ENCODE peak calls at places on chromosome 13, in five cellular contexts. J is transverse colon; U is ELR; C is lung; B is activated CD4-positive, alpha-beta T cell treated with anti-CD3 and anti-CD28 coated beads, Interleukin-2, amount 50 U/mL, for 1 hour. K is an unnamed sample.

GRCh38 chr13:64305246-64305645 is 2889.6 kb upstream of the PCDH20 start:
- DNase-seq in J (no peak), U (peak), C (no peak), B (no peak), K (no peak)

GRCh38 chr13:37303610-37304009 is 198.1 kb upstream of the CSNK1A1L start:
- DNase-seq in J (no peak), U (no peak), C (no peak), B (no peak), K (no peak)

GRCh38 chr13:110841846-110842245 is 73.0 kb downstream of the ANKRD10 start:
- DNase-seq in J (no peak), U (peak), C (no peak), B (no peak), K (no peak)

GRCh38 chr13:40668335-40668734 is 1.9 kb upstream of the FOXO1 start:
- DNase-seq in J (peak), U (peak), C (peak), B (peak), K (peak)

GRCh38 chr13:96816261-96816660 is 178.0 kb downstream of the OXGR1 start:
- DNase-seq in J (no peak), U (no peak), C (no peak), B (no peak), K (no peak)

GRCh38 chr13:98129059-98129741 is 13.7 kb upstream of the FARP1 start:
- DNase-seq in J (no peak), U (peak), C (no peak), B (no peak), K (no peak)

GRCh38 chr13:110698689-110699088 is 7.2 kb downstream of the CARS2 start:
- DNase-seq in J (no peak), U (no peak), C (no peak), B (no peak), K (peak)

GRCh38 chr13:44012910-44013309 is 133.2 kb downstream of the LACC1 start:
- DNase-seq in J (no peak), U (no peak), C (no peak), B (no peak), K (no peak)